ENCODE peak calls at places on chromosomes 12 and 14, in eight cellular contexts. G, T, U, B, A, C, R and I are unnamed samples. For H3K9me3, the result is how much of the 10 kb centered on the place peaks cover.

GRCh38 chr14:65872536-65872935 is 460.0 kb downstream of the FUT8 start:
- DNase-seq in C (no peak), U (no peak), T (no peak), R (no peak), B (no peak), G (no peak), A (no peak), I (no peak)

GRCh38 chr12:62370189-62370588 is 96.4 kb upstream of the MON2 start:
- DNase-seq in T (no peak), U (no peak), B (no peak), C (no peak), A (no peak), R (peak), G (no peak), I (no peak)

GRCh38 chr12:80216890-80217559 is 117.7 kb downstream of the OTOGL start:
- DNase-seq in A (peak), G (peak), T (no peak), B (no peak), U (no peak), R (no peak), C (no peak), I (no peak)

GRCh38 chr12:47901285-47902093 is 3.3 kb downstream of the VDR start:
- DNase-seq in R (no peak), C (no peak), T (no peak), U (no peak), G (no peak), A (no peak), B (no peak), I (no peak)

GRCh38 chr12:42097971-42098370 is 46.7 kb downstream of the GXYLT1 start:
- DNase-seq in T (no peak), R (peak), G (no peak), A (no peak), B (no peak), C (no peak), U (no peak), I (no peak)

GRCh38 chr12:68291396-68292036 is 38.1 kb upstream of the IL22 start:
- DNase-seq in T (no peak), C (no peak), U (no peak), A (no peak), G (no peak), B (no peak), R (no peak), I (no peak)

GRCh38 chr12:13713746-13714400 is 267.5 kb downstream of the GRIN2B start:
- DNase-seq in B (no peak), G (peak), U (no peak), T (no peak), R (no peak), C (peak), A (peak), I (no peak)

GRCh38 chr12:122840580-122841513 is 5.6 kb downstream of the HIP1R start:
- DNase-seq in G (no peak), T (no peak), B (no peak), A (no peak), U (no peak), R (no peak), C (no peak), I (no peak)

GRCh38 chr14:79528843-79529405 is 682.4 kb downstream of the DIO2 start:
- DNase-seq in A (no peak), G (no peak), U (no peak), R (no peak), C (no peak), B (no peak), T (no peak), I (no peak)

GRCh38 chr12:57759360-57759980 is 4.6 kb downstream of the MARCHF9 start:
- DNase-seq in T (no peak), R (peak), B (peak), C (peak), G (no peak), A (peak), U (no peak), I (no peak)

GRCh38 chr12:97465012-97465345 is 2.4 kb downstream of the RMST start:
- DNase-seq in T (no peak), U (no peak), R (no peak), A (no peak), G (peak), B (no peak), C (no peak), I (no peak)

GRCh38 chr12:503111-503761 is 43.5 kb downstream of the B4GALNT3 start:
- DNase-seq in A (peak), B (no peak), C (peak), G (no peak), R (no peak), U (no peak), T (no peak), I (no peak)

DNA sequence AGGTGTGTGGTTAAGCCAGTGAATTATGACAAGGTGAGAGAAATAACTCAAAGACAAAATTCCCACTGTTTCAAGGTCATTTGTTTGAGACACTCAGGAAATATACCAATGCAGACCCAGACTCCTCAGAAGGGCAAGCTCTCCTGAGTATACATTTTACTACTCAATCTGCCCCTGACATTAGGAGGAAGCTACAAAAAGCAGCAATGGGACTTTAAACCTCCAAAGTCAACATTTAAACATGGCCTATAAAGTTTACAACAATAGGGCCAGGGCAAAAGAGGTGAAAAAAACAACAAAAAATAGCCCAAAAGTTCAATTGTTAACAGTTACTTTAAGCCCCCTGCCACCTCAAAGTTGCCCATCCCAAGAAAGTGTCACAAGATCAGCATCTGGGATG is 19.5 kb upstream of the PEX5 start:
- DNase-seq in C (no peak), U (no peak), R (no peak), A (no peak), G (no peak), B (no peak), T (no peak), I (no peak)
- H3K9me3 ChIP-seq in C (half or more), U (under half), R (under half), A (half or more), G (under half), B (under half), T (under half), I (under half)

GRCh38 chr12:34379142-34379541 is 356.8 kb downstream of the ALG10 start:
- DNase-seq in C (no peak), B (no peak), U (no peak), G (no peak), A (no peak), T (no peak), R (no peak), I (no peak)
- H3K9me3 ChIP-seq in C (under half), B (under half), U (under half), G (under half), A (under half), T (under half), R (under half), I (under half)

GRCh38 chr14:26887842-26888241 is 290.0 kb upstream of the NOVA1 start:
- DNase-seq in R (no peak), B (no peak), A (no peak), U (no peak), C (no peak), G (no peak), T (no peak), I (no peak)
- H3K9me3 ChIP-seq in R (under half), B (under half), A (under half), U (under half), C (under half), G (under half), T (under half), I (under half)

GRCh38 chr14:105842105-105842504 is 315.7 kb downstream of the TMEM121 start:
- DNase-seq in A (no peak), C (no peak), B (no peak), G (no peak), U (no peak), T (no peak), R (no peak), I (no peak)
- H3K9me3 ChIP-seq in A (under half), C (under half), B (under half), G (under half), U (under half), T (half or more), R (under half), I (under half)

DNA sequence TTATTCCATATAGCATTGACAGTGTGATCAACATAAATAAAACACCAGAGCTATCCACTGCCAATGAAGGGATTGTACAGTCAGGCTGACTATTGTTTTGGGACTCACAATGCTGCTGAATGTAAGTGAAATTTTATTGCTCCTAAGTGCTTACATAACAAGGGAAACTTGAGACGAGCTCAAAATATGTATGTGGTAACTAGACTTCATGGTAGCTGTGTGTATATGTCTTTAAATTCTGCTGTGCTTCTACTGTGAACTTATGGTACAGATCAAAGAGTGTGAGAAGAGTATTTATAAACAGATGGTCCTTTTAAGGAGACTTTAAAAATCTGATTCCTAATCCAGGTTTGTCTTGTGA is 6.9 kb downstream of the FLRT2 start:
- DNase-seq in A (no peak), U (no peak), R (no peak), T (peak), G (no peak), B (no peak), C (no peak), I (no peak)
- H3K9me3 ChIP-seq in A (under half), U (under half), R (under half), T (under half), G (under half), B (under half), C (under half), I (under half)

GRCh38 chr14:101355284-101355683 is 206.0 kb upstream of the DIO3 start:
- DNase-seq in C (no peak), A (no peak), T (no peak), U (no peak), R (no peak), B (no peak), G (no peak), I (no peak)

GRCh38 chr14:101352567-101352966 is 208.7 kb upstream of the DIO3 start:
- DNase-seq in G (no peak), U (no peak), T (no peak), R (no peak), C (no peak), B (no peak), A (no peak), I (no peak)

GRCh38 chr14:101351769-101352168 is 209.5 kb upstream of the DIO3 start:
- DNase-seq in R (no peak), T (no peak), U (no peak), C (no peak), A (no peak), G (no peak), B (no peak), I (no peak)

GRCh38 chr14:101354726-101355125 is 206.6 kb upstream of the DIO3 start:
- DNase-seq in R (no peak), B (no peak), C (no peak), U (no peak), A (no peak), T (no peak), G (no peak), I (no peak)

DNA sequence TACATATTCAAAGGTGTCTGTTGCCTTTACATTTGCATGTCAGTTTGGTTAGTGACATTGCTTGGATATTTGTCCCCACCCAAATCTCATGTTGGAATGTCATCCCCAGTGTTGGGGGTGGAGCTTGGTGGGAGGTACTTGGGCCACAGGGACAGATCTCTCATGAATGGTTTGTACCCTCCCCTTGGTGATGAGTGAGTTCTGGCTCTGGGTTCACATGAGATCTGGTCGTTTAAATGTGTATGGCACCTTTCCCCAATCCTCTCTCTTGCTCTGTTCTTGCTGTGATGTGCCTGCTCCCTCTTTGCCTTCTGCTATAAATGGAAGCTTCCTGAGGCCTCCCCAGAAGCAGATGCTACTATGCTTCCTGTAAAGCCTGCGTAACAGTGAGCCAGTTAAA is 207.9 kb upstream of the DIO3 start:
- DNase-seq in A (no peak), B (no peak), R (no peak), T (no peak), G (no peak), C (no peak), U (no peak), I (no peak)
- H3K9me3 ChIP-seq in A (under half), B (under half), R (under half), T (under half), G (under half), C (under half), U (under half), I (under half)

DNA sequence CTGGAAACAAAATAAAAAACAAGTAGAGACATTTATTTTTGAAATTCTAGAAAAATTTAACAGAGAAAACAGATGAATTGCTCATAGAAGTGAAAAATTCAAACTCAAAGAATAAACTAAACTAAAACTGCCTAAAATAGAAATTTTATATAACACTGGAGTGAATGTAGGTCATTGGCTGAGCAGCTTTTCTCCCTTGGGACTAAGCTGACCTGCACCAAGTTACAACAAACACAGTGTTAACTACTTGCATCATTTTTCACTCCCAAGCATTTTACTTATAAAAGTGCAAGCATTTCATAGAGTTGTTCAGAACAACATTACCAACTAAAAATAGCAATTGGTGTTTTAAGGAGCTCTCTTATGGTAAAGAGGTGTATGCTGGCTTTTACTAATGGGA is 298.1 kb downstream of the MED13L start:
- DNase-seq in G (no peak), R (no peak), A (no peak), U (no peak), C (no peak), T (no peak), B (no peak), I (no peak)
- H3K9me3 ChIP-seq in G (under half), R (under half), A (under half), U (under half), C (under half), T (under half), B (under half), I (under half)

GRCh38 chr12:90209029-90209428 is 500.4 kb upstream of the ATP2B1 start:
- DNase-seq in U (no peak), T (no peak), G (no peak), A (no peak), B (no peak), C (no peak), R (no peak), I (no peak)
- H3K9me3 ChIP-seq in U (under half), T (under half), G (under half), A (under half), B (under half), C (under half), R (under half), I (under half)

GRCh38 chr14:105843444-105844046 is 317.2 kb downstream of the TMEM121 start:
- DNase-seq in A (no peak), T (no peak), U (no peak), R (no peak), C (no peak), B (no peak), G (no peak), I (peak)

GRCh38 chr14:105844810-105845724 is 318.7 kb downstream of the TMEM121 start:
- DNase-seq in B (no peak), T (no peak), R (no peak), C (no peak), U (no peak), G (no peak), A (no peak), I (no peak)

GRCh38 chr14:105845725-105846309 is 319.4 kb downstream of the TMEM121 start:
- DNase-seq in G (no peak), B (no peak), T (no peak), A (no peak), C (no peak), U (no peak), R (no peak), I (peak)

GRCh38 chr14:105846312-105846711 is 319.9 kb downstream of the TMEM121 start:
- DNase-seq in C (no peak), T (no peak), R (no peak), A (no peak), G (no peak), U (no peak), B (no peak), I (no peak)

DNA sequence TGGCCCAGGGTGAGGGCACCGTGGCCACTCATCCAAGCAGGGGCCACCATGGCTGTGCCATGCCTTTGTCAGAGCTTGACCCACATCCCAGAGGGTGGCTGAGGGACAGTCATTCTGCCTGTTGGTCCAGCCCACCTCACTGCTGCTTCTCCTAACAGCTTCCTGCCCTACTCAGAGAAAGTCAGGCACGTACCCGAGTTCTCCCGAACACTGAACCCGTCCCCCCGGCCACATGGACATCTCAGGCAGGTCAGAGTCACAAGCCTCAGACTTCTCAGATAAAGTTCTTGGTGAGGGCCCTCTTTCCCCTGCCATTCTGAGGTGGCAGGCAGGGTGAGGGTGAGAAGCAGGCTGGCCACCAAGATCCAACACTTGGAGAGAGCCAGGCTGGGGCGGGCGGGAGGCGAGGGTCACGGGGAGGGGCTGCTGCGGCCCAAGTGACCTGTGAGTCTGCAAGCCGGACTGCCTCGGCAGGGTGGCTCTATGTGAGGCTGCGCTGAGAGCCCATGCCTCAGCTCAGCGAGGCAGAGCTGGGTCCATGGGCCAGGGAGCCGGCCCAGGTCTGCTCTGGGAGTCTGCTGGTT is 317.8 kb downstream of the TMEM121 start:
- DNase-seq in T (no peak), R (no peak), C (no peak), G (no peak), U (no peak), B (no peak), A (no peak), I (no peak)
- H3K9me3 ChIP-seq in T (half or more), R (under half), C (under half), G (under half), U (under half), B (under half), A (under half), I (under half)